ENCODE peak calls at places on chromosomes 3 and 15, in five cellular contexts. One of them, this sample, is unnamed. For H3K4me1, the result is how much of the 10 kb centered on the place peaks cover.

GRCh38 chr3:65490132-65490531 is 548.6 kb downstream of the MAGI1 start:
- DNase-seq in transverse colon: no peak
- DNase-seq in adrenal gland: no peak
- DNase-seq in IMR-90: no peak
- DNase-seq in testis: no peak
- DNase-seq in this sample: no peak

GRCh38 chr3:78818161-78818985 is 949.4 kb downstream of the ROBO1 start:
- DNase-seq in adrenal gland: no peak
- DNase-seq in IMR-90: no peak
- DNase-seq in transverse colon: no peak
- DNase-seq in testis: peak
- DNase-seq in this sample: no peak

GRCh38 chr15:40471778-40472130 is 970 bp downstream of the CHST14 start:
- DNase-seq in adrenal gland: no peak
- DNase-seq in testis: no peak
- DNase-seq in IMR-90: peak
- DNase-seq in transverse colon: peak
- DNase-seq in this sample: peak

GRCh38 chr3:136932978-136933812 is 24.6 kb upstream of the IL20RB start:
- DNase-seq in adrenal gland: no peak
- DNase-seq in testis: no peak
- DNase-seq in transverse colon: no peak
- DNase-seq in IMR-90: no peak
- DNase-seq in this sample: no peak

GRCh38 chr3:16961621-16962205 is 77.0 kb downstream of the PLCL2 start:
- DNase-seq in adrenal gland: no peak
- DNase-seq in transverse colon: no peak
- DNase-seq in IMR-90: no peak
- DNase-seq in testis: no peak
- DNase-seq in this sample: no peak

GRCh38 chr3:12719984-12720656 is 38.9 kb downstream of the TMEM40 start:
- DNase-seq in adrenal gland: peak
- DNase-seq in testis: peak
- DNase-seq in transverse colon: peak
- DNase-seq in IMR-90: peak
- DNase-seq in this sample: peak

GRCh38 chr15:31297221-31297879 is 29.3 kb upstream of the KLF13 start:
- DNase-seq in IMR-90: no peak
- DNase-seq in adrenal gland: no peak
- DNase-seq in transverse colon: no peak
- DNase-seq in testis: peak
- DNase-seq in this sample: no peak

GRCh38 chr15:72835289-72835890 is 51.8 kb upstream of the ADPGK start:
- DNase-seq in adrenal gland: no peak
- DNase-seq in IMR-90: no peak
- DNase-seq in transverse colon: peak
- DNase-seq in testis: peak
- DNase-seq in this sample: peak

DNA sequence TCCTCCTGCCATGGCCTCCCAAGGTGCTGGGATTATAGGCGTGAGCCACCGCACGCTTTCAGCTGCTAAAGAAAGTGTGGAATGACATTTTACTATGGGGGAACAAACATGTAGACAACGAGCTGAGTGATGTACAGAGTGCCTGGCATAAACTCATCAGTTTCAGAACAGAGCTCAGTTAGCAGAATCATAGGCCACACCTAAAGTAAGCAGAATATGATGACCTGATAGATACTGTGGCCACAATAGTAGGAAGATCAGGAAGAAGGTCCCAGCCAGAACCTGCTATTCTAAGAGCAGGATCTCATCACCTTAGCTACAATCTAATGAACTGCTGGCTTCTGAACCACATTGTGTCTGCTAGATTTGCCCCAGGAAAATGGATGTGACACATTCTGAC is 158.3 kb downstream of the TPRG1 start:
- DNase-seq in adrenal gland: no peak
- DNase-seq in IMR-90: no peak
- DNase-seq in testis: no peak
- DNase-seq in transverse colon: no peak
- DNase-seq in this sample: no peak
- H3K4me1 ChIP-seq in adrenal gland: under half
- H3K4me1 ChIP-seq in IMR-90: under half
- H3K4me1 ChIP-seq in testis: under half
- H3K4me1 ChIP-seq in transverse colon: under half
- H3K4me1 ChIP-seq in this sample: under half

GRCh38 chr3:148991219-148992026 is at the start of gene GYG1:
- DNase-seq in transverse colon: peak
- DNase-seq in testis: peak
- DNase-seq in adrenal gland: peak
- DNase-seq in IMR-90: peak
- DNase-seq in this sample: peak
- TF ChIP-seq POLR2A in transverse colon: peak
- TF ChIP-seq POLR2A in testis: no peak
- TF ChIP-seq POLR2A in adrenal gland: peak
- TF ChIP-seq POLR2A in IMR-90: peak
- TF ChIP-seq POLR2A in this sample: peak

GRCh38 chr3:37941608-37942540 is 48.7 kb upstream of the VILL start:
- DNase-seq in adrenal gland: no peak
- DNase-seq in IMR-90: no peak
- DNase-seq in testis: no peak
- DNase-seq in transverse colon: peak
- DNase-seq in this sample: no peak
- H3K4me1 ChIP-seq in adrenal gland: under half
- H3K4me1 ChIP-seq in IMR-90: under half
- H3K4me1 ChIP-seq in testis: under half
- H3K4me1 ChIP-seq in transverse colon: under half
- H3K4me1 ChIP-seq in this sample: half or more

GRCh38 chr15:65916664-65917406 is 47.5 kb downstream of the RAB11A start:
- DNase-seq in transverse colon: peak
- DNase-seq in testis: peak
- DNase-seq in adrenal gland: peak
- DNase-seq in IMR-90: peak
- DNase-seq in this sample: peak
- TF ChIP-seq POLR2A in transverse colon: no peak
- TF ChIP-seq POLR2A in testis: no peak
- TF ChIP-seq POLR2A in adrenal gland: no peak
- TF ChIP-seq POLR2A in IMR-90: no peak
- TF ChIP-seq POLR2A in this sample: no peak

DNA sequence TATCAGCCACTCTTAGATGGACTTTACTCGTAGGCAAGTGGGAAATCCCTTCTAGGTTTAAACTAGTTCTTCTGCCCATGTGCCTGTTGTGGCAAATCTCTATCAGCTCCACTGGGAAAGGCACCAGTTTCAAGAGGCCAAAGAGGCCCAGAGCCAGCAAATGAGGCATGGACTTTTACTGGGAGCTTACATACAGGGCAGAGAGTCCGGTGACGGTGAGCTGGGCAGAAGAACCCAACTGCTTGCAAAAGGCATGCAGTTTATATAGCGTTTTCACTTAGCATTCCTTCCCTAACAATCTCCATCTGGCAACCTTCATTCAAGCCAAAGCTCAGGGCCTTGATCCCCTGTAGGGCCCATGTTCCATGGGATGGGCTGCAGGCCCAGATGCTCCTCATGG is 93.0 kb upstream of the C3orf80 start:
- DNase-seq in testis: no peak
- DNase-seq in adrenal gland: no peak
- DNase-seq in transverse colon: no peak
- DNase-seq in IMR-90: no peak
- DNase-seq in this sample: no peak
- H3K4me1 ChIP-seq in testis: under half
- H3K4me1 ChIP-seq in adrenal gland: under half
- H3K4me1 ChIP-seq in transverse colon: under half
- H3K4me1 ChIP-seq in IMR-90: under half
- H3K4me1 ChIP-seq in this sample: under half

GRCh38 chr15:58862326-58862725 is 71.2 kb downstream of the SLTM start:
- DNase-seq in adrenal gland: no peak
- DNase-seq in testis: no peak
- DNase-seq in IMR-90: no peak
- DNase-seq in transverse colon: no peak
- DNase-seq in this sample: no peak

GRCh38 chr15:58865420-58865880 is 68.0 kb downstream of the SLTM start:
- DNase-seq in testis: peak
- DNase-seq in adrenal gland: peak
- DNase-seq in IMR-90: no peak
- DNase-seq in transverse colon: no peak
- DNase-seq in this sample: peak

GRCh38 chr15:58870451-58870850 is 63.0 kb downstream of the SLTM start:
- DNase-seq in transverse colon: no peak
- DNase-seq in IMR-90: peak
- DNase-seq in testis: no peak
- DNase-seq in adrenal gland: no peak
- DNase-seq in this sample: no peak

GRCh38 chr15:58867926-58868325 is 65.6 kb downstream of the SLTM start:
- DNase-seq in adrenal gland: no peak
- DNase-seq in IMR-90: no peak
- DNase-seq in transverse colon: no peak
- DNase-seq in testis: no peak
- DNase-seq in this sample: no peak

GRCh38 chr15:58864602-58865419 is 68.7 kb downstream of the SLTM start:
- DNase-seq in adrenal gland: peak
- DNase-seq in IMR-90: no peak
- DNase-seq in transverse colon: no peak
- DNase-seq in testis: peak
- DNase-seq in this sample: peak
- TF ChIP-seq POLR2A in adrenal gland: no peak
- TF ChIP-seq POLR2A in IMR-90: no peak
- TF ChIP-seq POLR2A in transverse colon: no peak
- TF ChIP-seq POLR2A in testis: no peak
- TF ChIP-seq POLR2A in this sample: peak

GRCh38 chr3:43291546-43291945 is 5.2 kb downstream of the SNRK start:
- DNase-seq in transverse colon: no peak
- DNase-seq in adrenal gland: no peak
- DNase-seq in IMR-90: no peak
- DNase-seq in testis: no peak
- DNase-seq in this sample: no peak
- H3K4me1 ChIP-seq in transverse colon: under half
- H3K4me1 ChIP-seq in adrenal gland: half or more
- H3K4me1 ChIP-seq in IMR-90: under half
- H3K4me1 ChIP-seq in testis: under half
- H3K4me1 ChIP-seq in this sample: half or more

DNA sequence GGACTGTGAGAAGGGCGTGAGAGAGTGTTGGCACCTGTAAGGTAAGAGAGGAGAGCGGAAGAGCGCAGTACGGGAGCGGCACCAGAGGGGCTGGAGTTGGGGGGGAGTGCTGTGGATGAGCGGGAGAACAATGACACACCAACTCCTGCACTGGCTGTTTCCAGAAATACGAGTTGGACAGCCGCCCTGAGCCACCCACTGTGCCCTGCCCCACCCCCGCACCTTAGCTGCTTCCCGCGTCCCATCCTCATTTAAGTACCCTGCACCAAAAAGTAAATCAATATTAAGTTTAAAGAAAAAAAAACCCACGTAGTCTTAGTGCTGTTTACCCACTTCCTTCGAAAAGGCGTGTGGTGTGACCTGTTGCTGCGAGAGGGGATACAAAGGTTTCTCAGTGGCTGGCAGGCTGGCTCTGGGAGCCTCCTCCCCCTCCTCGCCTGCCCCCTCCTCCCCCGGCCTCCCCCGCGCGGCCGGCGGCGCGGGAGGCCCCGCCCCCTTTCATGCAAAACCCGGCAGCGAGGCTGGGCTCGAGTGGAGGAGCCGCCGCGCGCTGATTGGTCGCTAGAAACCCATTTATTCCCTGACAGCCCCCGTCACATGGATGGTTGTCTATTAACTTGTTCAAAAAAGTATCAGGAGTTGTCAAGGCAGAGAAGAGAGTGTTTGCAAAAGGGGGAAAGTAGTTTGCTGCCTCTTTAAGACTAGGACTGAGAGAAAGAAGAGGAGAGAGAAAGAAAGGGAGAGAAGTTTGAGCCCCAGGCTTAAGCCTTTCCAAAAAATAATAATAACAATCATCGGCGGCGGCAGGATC is at the start of gene SOX2:
- DNase-seq in adrenal gland: no peak
- DNase-seq in testis: peak
- DNase-seq in transverse colon: peak
- DNase-seq in IMR-90: peak
- DNase-seq in this sample: peak
- TF ChIP-seq POLR2A in adrenal gland: no peak
- TF ChIP-seq POLR2A in testis: no peak
- TF ChIP-seq POLR2A in transverse colon: no peak
- TF ChIP-seq POLR2A in IMR-90: no peak
- TF ChIP-seq POLR2A in this sample: no peak

GRCh38 chr3:184157206-184157605 is 2.0 kb downstream of the DVL3 start:
- DNase-seq in transverse colon: no peak
- DNase-seq in adrenal gland: no peak
- DNase-seq in testis: no peak
- DNase-seq in IMR-90: no peak
- DNase-seq in this sample: no peak
- H3K4me1 ChIP-seq in transverse colon: under half
- H3K4me1 ChIP-seq in adrenal gland: half or more
- H3K4me1 ChIP-seq in testis: under half
- H3K4me1 ChIP-seq in IMR-90: under half
- H3K4me1 ChIP-seq in this sample: under half

DNA sequence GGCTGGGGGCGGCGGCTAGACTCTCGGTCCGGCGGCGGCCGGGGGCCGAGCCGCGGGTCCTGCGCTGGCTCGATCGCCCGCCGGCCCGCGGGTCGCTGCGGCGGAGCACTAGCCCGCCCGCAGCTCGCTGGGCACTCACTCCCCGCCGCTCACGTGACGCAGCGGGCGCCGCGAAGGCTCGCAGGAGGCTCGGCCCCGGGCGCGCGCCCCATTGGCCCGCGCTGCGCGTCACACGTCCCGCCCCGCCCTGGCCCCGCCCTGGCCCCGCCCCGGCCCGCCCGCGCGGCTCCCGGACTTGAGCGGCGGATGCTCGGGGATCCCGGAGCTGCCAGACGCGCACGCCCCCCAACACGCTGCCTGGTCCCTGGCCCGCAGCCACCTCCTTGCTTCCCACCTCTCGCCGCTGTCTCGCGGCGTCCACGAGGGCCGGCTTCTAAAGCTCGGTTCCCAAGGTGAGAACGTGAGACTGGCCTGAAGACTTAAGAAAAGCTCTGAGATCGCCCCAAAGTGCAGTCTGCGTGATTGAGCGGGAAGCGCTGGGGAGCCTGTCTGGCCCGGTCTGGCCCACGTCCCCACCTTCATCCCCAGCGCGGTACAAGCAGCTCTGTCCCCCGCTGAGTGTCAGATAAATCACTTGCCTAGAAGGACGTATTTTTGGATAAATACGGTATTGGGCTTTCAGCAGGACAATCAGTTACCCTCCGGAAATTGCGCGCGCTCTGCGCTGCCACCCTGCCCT is at the start of gene KLF15:
- DNase-seq in IMR-90: peak
- DNase-seq in adrenal gland: peak
- DNase-seq in transverse colon: peak
- DNase-seq in testis: peak
- DNase-seq in this sample: peak
- TF ChIP-seq POLR2A in IMR-90: no peak
- TF ChIP-seq POLR2A in adrenal gland: peak
- TF ChIP-seq POLR2A in transverse colon: no peak
- TF ChIP-seq POLR2A in testis: no peak
- TF ChIP-seq POLR2A in this sample: peak

This sample was measured in body of pancreas.